ENCODE peak calls at places on chromosomes 7 and 10, in eight cellular contexts. D is heart right ventricle; X is esophagus squamous epithelium; M is brain microvascular endothelial cell; K is sigmoid colon; Q is GM23338; Y is mesendoderm; P is CD4-positive, alpha-beta T cell. H is an unnamed sample.

GRCh38 chr7:1843921-1844335 is 173.9 kb downstream of the ELFN1 start:
- DNase-seq in D (no peak), M (no peak), K (peak; percentile 46), X (no peak), Q (no peak), P (no peak), Y (no peak), H (no peak)

GRCh38 chr10:627032-627992 is 62.2 kb downstream of the DIP2C start:
- DNase-seq in Q (no peak), X (no peak), K (no peak), P (no peak), M (no peak), D (no peak), Y (no peak), H (no peak)

GRCh38 chr10:5449823-5450222 is 37.5 kb downstream of the NET1 start:
- DNase-seq in Q (peak; percentile 50), D (no peak), Y (peak; percentile 63), M (peak; percentile 69), P (no peak), X (no peak), K (no peak), H (no peak)

GRCh38 chr10:124740374-124741280 is 3.6 kb downstream of the FAM53B start:
- DNase-seq in D (no peak), Y (peak; percentile 38), K (peak; percentile 92), P (no peak), X (no peak), M (no peak), Q (peak; percentile 46), H (peak; percentile 46)

GRCh38 chr10:124498071-124498470 is 36.4 kb downstream of the LHPP start:
- DNase-seq in D (no peak), Y (no peak), X (no peak), Q (no peak), K (no peak), M (no peak), P (no peak), H (no peak)

GRCh38 chr7:52088008-52088787 is 771.6 kb upstream of the COBL start:
- DNase-seq in K (no peak), Q (peak; percentile 96), P (no peak), X (no peak), D (no peak), M (no peak), Y (peak; percentile 92), H (peak; percentile 66)

GRCh38 chr10:61187601-61188000 is 243.6 kb upstream of the RHOBTB1 start:
- DNase-seq in K (no peak), P (no peak), Y (no peak), X (no peak), D (no peak), Q (no peak), M (no peak), H (no peak)

GRCh38 chr10:73095479-73096021 is 1.1 kb downstream of the P4HA1 start:
- DNase-seq in P (peak; percentile 4), M (peak; percentile 84), K (peak; percentile 80), X (no peak), Q (peak; percentile 77), Y (peak; percentile 84), D (peak; percentile 66), H (peak; percentile 50)

GRCh38 chr7:105691692-105692564 is 110.6 kb upstream of the EFCAB10 start:
- DNase-seq in M (peak; percentile 75), Y (no peak), K (peak; percentile 83), P (peak; percentile 64), Q (peak; percentile 67), X (peak; percentile 27), D (peak; percentile 50), H (no peak)

GRCh38 chr10:78727728-78728127 is 341.0 kb upstream of the ZMIZ1 start:
- DNase-seq in P (no peak), X (no peak), D (peak; percentile 68), Y (no peak), M (no peak), Q (no peak), K (no peak), H (no peak)

GRCh38 chr7:84637568-84638338 is 443.2 kb upstream of the SEMA3A start:
- DNase-seq in K (peak; percentile 37), X (no peak), P (no peak), M (peak; percentile 82), Q (peak; percentile 74), D (no peak), Y (peak; percentile 91), H (no peak)

GRCh38 chr10:75110006-75110632 is 1.3 kb upstream of the SAMD8 start:
- DNase-seq in M (no peak), X (no peak), Q (no peak), Y (no peak), K (no peak), P (no peak), D (peak; percentile 42), H (no peak)

GRCh38 chr10:75108684-75109458 is 2.6 kb upstream of the SAMD8 start:
- DNase-seq in X (no peak), K (no peak), Y (peak; percentile 86), Q (peak; percentile 82), D (peak; percentile 28), P (no peak), M (no peak), H (peak; percentile 33)

GRCh38 chr10:75109459-75109778 is 2.0 kb upstream of the SAMD8 start:
- DNase-seq in M (no peak), P (no peak), K (no peak), Q (no peak), X (no peak), Y (no peak), D (no peak), H (no peak)

GRCh38 chr10:75106242-75106641 is 5.2 kb upstream of the SAMD8 start:
- DNase-seq in X (no peak), D (no peak), Q (peak; percentile 64), Y (peak; percentile 92), M (no peak), K (peak; percentile 35), P (no peak), H (no peak)

GRCh38 chr10:75107756-75108683 is 3.4 kb upstream of the SAMD8 start:
- DNase-seq in X (no peak), D (no peak), M (no peak), Y (no peak), P (no peak), Q (no peak), K (peak; percentile 55), H (no peak)
- H3K27ac ChIP-seq in X (peak overlapping the region; percentile 57), D (peak overlapping the region; percentile 97), M (no peak overlapping the region), Y (peak overlapping the region; percentile 43), P (no peak overlapping the region), Q (no peak overlapping the region), K (no peak overlapping the region), H (no peak overlapping the region)

DNA sequence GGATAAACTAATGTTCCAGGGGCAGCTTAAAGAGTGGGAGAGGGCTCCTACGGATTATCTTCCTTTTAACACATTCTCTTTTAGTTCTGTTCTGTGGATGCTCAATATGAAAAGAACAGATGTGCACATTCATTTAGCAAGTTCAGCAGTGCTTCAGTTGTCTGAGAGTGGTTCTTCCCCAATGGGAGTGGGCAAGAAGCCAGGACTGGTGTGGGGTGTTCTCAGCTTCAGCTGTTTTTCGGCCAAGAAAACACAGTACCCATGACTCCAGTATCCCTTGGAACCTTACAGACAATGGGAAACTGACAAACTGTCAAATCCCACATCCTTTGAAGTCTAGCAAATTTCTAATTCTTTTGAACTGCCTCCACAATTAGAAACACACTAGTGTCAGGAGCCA is 71.5 kb upstream of the LRRC17 start:
- DNase-seq in D (no peak), M (no peak), Q (no peak), P (no peak), Y (no peak), K (no peak), X (no peak), H (no peak)
- H3K27ac ChIP-seq in D (no peak overlapping the region), M (no peak overlapping the region), Q (no peak overlapping the region), P (no peak overlapping the region), Y (no peak overlapping the region), K (no peak overlapping the region), X (no peak overlapping the region), H (no peak overlapping the region)

DNA sequence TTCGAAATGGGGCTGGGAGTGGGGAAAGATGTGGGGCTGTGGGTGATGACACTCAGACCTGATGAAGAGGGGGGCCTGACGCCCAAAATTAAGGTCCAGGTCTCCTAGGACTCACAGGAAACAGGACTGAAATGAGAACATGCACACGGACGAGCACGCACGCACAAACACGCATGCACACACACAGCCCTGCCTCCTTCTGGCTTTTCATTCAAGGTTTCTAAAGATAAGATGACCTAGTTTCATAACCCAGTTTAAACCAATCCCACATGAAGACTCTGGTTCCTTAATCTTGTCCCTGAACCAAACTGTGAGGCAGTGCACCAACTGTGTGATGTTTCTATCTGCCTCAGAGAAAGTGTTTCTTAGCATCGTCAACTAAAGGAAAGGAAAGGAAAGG is 162.0 kb downstream of the DGKI start:
- DNase-seq in X (no peak), M (no peak), P (no peak), K (no peak), D (no peak), Q (no peak), Y (no peak), H (no peak)
- H3K27ac ChIP-seq in X (no peak overlapping the region), M (no peak overlapping the region), P (no peak overlapping the region), K (no peak overlapping the region), D (peak overlapping the region; percentile 60), Q (no peak overlapping the region), Y (no peak overlapping the region), H (no peak overlapping the region)

GRCh38 chr10:44235363-44235762 is 149.5 kb downstream of the CXCL12 start:
- DNase-seq in M (no peak), P (no peak), D (no peak), K (no peak), X (no peak), Q (no peak), Y (no peak), H (no peak)

GRCh38 chr10:44238212-44238611 is 146.7 kb downstream of the CXCL12 start:
- DNase-seq in Y (no peak), D (no peak), M (no peak), X (no peak), Q (no peak), K (no peak), P (no peak), H (no peak)

GRCh38 chr10:44234471-44234850 is 150.4 kb downstream of the CXCL12 start:
- DNase-seq in X (no peak), D (no peak), K (no peak), Q (peak; percentile 60), M (no peak), P (no peak), Y (peak; percentile 62), H (peak; percentile 27)

GRCh38 chr10:44237364-44238034 is 147.4 kb downstream of the CXCL12 start:
- DNase-seq in M (no peak), Q (no peak), Y (no peak), P (no peak), K (no peak), X (no peak), D (no peak), H (no peak)

DNA sequence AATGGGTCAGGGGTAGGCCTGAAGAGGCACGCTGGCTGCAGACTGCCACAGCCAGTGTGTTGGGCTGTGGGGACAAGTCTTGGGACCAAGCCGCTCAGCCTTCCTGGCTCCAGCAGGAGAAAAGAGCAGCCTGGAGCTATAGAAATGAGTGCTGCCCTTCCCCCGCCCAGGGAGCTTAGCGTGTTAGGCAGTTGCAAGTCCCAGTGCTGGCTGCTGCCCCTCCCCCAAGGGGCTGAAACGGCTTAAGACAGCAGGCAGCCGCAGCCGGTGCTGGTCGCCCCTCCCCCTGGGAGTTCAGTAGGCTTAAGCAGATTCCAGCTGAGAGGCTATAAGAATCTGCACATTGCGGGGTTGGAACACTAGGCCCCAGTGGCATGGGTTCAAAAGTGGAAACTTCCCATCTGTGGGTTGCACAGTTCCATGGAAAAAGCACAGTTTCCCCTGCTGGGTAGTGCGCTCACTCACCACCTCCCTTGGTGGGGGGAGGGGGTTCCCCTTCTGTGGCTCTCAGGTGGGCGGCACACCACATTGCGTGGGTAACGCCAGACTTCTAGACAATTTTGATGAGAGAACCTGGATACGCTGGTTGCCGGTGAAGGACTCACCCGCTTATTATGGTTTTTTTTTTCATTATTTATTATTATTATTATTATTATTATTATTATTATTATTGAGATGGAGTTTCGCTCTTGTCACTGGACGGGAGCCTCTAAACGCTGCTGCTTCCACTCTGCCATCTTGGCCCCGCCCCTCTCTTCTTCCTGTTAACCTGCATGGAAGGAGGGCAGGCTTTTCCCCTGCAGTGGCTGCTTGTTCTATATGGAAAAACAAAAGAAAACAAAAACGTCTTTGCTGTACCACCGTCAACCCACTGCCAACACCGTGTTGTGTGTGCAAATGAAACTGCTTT is 151.1 kb downstream of the CXCL12 start:
- DNase-seq in P (no peak), D (peak; percentile 41), Y (peak; percentile 96), X (no peak), Q (peak; percentile 93), M (peak; percentile 36), K (peak; percentile 86), H (peak; percentile 79)
- H3K27ac ChIP-seq in P (no peak overlapping the region), D (no peak overlapping the region), Y (peak overlapping the region; percentile 64), X (no peak overlapping the region), Q (peak overlapping the region; percentile 91), M (no peak overlapping the region), K (no peak overlapping the region), H (peak overlapping the region; percentile 92)